ENCODE peak calls at places on chromosomes 13 and 19, in five cellular contexts. E is ovary, F is tibial nerve, Y is K562, W is stomach. K is an unnamed sample. For H3K4me1, the result is how much of the 10 kb centered on the place peaks cover.

GRCh38 chr13:19882231-19882630 is 18.8 kb upstream of the ZMYM5 start:
- DNase-seq in F (no peak), E (no peak), Y (no peak), W (no peak), K (no peak)

GRCh38 chr13:88617176-88617575 is 946.0 kb downstream of the SLITRK5 start:
- DNase-seq in W (no peak), Y (no peak), E (no peak), F (no peak), K (no peak)

GRCh38 chr13:23268441-23268840 is 87.7 kb downstream of the SGCG start:
- DNase-seq in W (no peak), F (no peak), E (no peak), Y (no peak), K (no peak)

GRCh38 chr13:48066310-48066989 is 28.5 kb downstream of the MED4 start:
- DNase-seq in W (no peak), Y (no peak), E (no peak), F (no peak), K (no peak)

GRCh38 chr13:40129467-40129866 is 474.0 kb downstream of the COG6 start:
- DNase-seq in F (no peak), E (no peak), Y (no peak), W (no peak), K (no peak)

GRCh38 chr13:98960331-98961203 is 17.3 kb downstream of the DOCK9 start:
- DNase-seq in F (no peak), E (no peak), Y (no peak), W (no peak), K (no peak)

GRCh38 chr19:12085074-12085818 is 20.7 kb downstream of the ZNF844 start:
- DNase-seq in Y (no peak), E (no peak), W (no peak), F (no peak), K (no peak)

GRCh38 chr19:35236638-35237400 is 8.3 kb upstream of the FAM187B start:
- DNase-seq in F (no peak), E (no peak), Y (no peak), W (no peak), K (peak)

GRCh38 chr13:106104281-106104901 is 431.1 kb downstream of the EFNB2 start:
- DNase-seq in Y (no peak), W (no peak), F (no peak), E (no peak), K (no peak)

GRCh38 chr13:88196106-88196505 is 524.9 kb downstream of the SLITRK5 start:
- DNase-seq in E (no peak), Y (no peak), F (no peak), W (no peak), K (no peak)

GRCh38 chr19:41357746-41358145 is 4.0 kb upstream of the TGFB1 start:
- DNase-seq in E (no peak), Y (no peak), F (no peak), W (no peak), K (no peak)

GRCh38 chr19:15680478-15680877 is 7.6 kb downstream of the CYP4F12 start:
- DNase-seq in W (no peak), E (no peak), F (no peak), Y (no peak), K (no peak)

GRCh38 chr19:18507727-18508440 is 14.0 kb downstream of the ELL start:
- DNase-seq in Y (no peak), F (no peak), E (no peak), W (no peak), K (no peak)

GRCh38 chr19:18059297-18059696 is 27.4 kb downstream of the IL12RB1 start:
- DNase-seq in F (no peak), E (no peak), Y (no peak), W (no peak), K (no peak)

GRCh38 chr13:34155931-34156607 is 338.1 kb downstream of the RFC3 start:
- DNase-seq in E (no peak), Y (no peak), F (no peak), W (no peak), K (no peak)

GRCh38 chr13:75445717-75446529 is 36.0 kb downstream of the TBC1D4 start:
- DNase-seq in W (no peak), F (no peak), E (no peak), Y (no peak), K (no peak)

GRCh38 chr13:72849571-72849970 is 67.6 kb downstream of the PIBF1 start:
- DNase-seq in W (no peak), Y (no peak), E (no peak), F (no peak), K (no peak)

GRCh38 chr19:34184880-34185491 is 12.7 kb downstream of the LSM14A start:
- DNase-seq in E (no peak), Y (no peak), F (no peak), W (no peak), K (no peak)

GRCh38 chr19:46783670-46784069 is 4.7 kb downstream of the SLC1A5 start:
- DNase-seq in F (no peak), W (no peak), Y (peak), E (no peak), K (no peak)

GRCh38 chr19:29798783-29799182 is 13.0 kb upstream of the CCNE1 start:
- DNase-seq in F (no peak), E (no peak), W (no peak), Y (no peak), K (no peak)

GRCh38 chr19:53088091-53088490 is 15.1 kb downstream of the ZNF160 start:
- DNase-seq in E (no peak), F (no peak), W (no peak), Y (no peak), K (no peak)

GRCh38 chr19:53876651-53877224 is 5.3 kb upstream of the PRKCG start:
- DNase-seq in E (no peak), F (no peak), W (no peak), Y (no peak), K (no peak)

GRCh38 chr19:45154064-45154827 is 6.5 kb downstream of the NKPD1 start:
- DNase-seq in E (no peak), Y (peak), W (no peak), F (no peak), K (no peak)

GRCh38 chr19:41427647-41428480 is 690 bp upstream of the B3GNT8 start:
- DNase-seq in W (no peak), E (peak), Y (peak), F (peak), K (peak)

GRCh38 chr19:29483641-29483920 is 42.2 kb upstream of the VSTM2B start:
- DNase-seq in W (no peak), F (no peak), E (no peak), Y (no peak), K (no peak)

GRCh38 chr13:84821261-84821660 is 939.0 kb upstream of the SLITRK1 start:
- DNase-seq in E (no peak), Y (no peak), W (no peak), F (no peak), K (no peak)

GRCh38 chr13:98626298-98626940 is 49.5 kb upstream of the STK24 start:
- DNase-seq in E (no peak), Y (no peak), F (no peak), W (no peak), K (no peak)

GRCh38 chr19:13092608-13093260 is 9.9 kb downstream of the LYL1 start:
- DNase-seq in Y (no peak), E (no peak), W (no peak), F (no peak), K (no peak)

GRCh38 chr13:21884965-21885567 is 214.2 kb downstream of the FGF9 start:
- DNase-seq in E (no peak), Y (no peak), F (no peak), W (no peak), K (no peak)

GRCh38 chr19:44851427-44851826 is 5.3 kb downstream of the NECTIN2 start:
- DNase-seq in W (no peak), Y (no peak), F (no peak), E (no peak), K (no peak)

DNA sequence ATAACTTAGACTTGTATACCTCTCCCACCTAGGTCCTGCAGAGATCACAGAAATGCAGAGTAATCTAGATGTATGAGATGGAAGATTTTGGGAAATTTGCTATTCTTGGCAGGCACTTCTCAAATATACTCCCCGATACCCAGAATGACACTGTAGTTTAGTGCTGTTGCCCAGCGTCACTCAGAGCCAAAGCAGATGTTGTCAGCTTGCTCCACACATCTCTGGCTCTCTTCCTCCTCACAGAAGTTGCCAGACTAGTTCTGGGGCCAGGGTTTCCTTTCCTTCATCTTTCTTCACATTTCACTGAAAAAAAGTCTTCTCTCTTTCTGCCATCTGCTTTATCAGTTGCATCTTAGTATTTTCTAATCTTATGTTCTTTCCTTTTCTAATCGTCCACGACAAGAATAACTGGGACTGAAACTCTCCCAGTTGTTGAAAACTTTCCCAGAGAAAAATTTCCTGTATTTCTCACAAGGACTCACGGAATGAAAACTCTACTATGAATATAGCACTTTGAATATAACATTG is 251.4 kb downstream of the RGCC start:
- DNase-seq in Y (no peak), F (no peak), E (no peak), W (no peak), K (no peak)
- H3K4me1 ChIP-seq in Y (under half), F (under half), E (under half), W (under half), K (under half)

GRCh38 chr13:42040730-42041016 is 7.8 kb upstream of the DGKH start:
- DNase-seq in F (no peak), E (no peak), W (no peak), Y (no peak), K (no peak)

GRCh38 chr13:42041017-42041683 is 7.3 kb upstream of the DGKH start:
- DNase-seq in E (peak), Y (peak), F (no peak), W (peak), K (peak)

GRCh38 chr13:42039457-42039945 is 8.9 kb upstream of the DGKH start:
- DNase-seq in F (no peak), W (no peak), E (peak), Y (no peak), K (no peak)

GRCh38 chr13:42038661-42039456 is 9.6 kb upstream of the DGKH start:
- DNase-seq in F (no peak), W (no peak), Y (no peak), E (peak), K (no peak)

GRCh38 chr13:42039946-42040729 is 8.3 kb upstream of the DGKH start:
- DNase-seq in Y (peak), E (peak), W (peak), F (peak), K (peak)
- TF ChIP-seq EP300 in Y (no peak), E (no peak), W (no peak), F (no peak), K (no peak)

GRCh38 chr13:110390572-110390971 is 83.5 kb downstream of the COL4A2 start:
- DNase-seq in W (no peak), E (no peak), Y (no peak), F (no peak), K (no peak)
- H3K4me1 ChIP-seq in W (under half), E (under half), Y (under half), F (under half), K (under half)

GRCh38 chr13:67043901-67044300 is 186.2 kb downstream of the PCDH9 start:
- DNase-seq in F (no peak), Y (no peak), W (no peak), E (no peak), K (no peak)

GRCh38 chr13:67048084-67048792 is 181.9 kb downstream of the PCDH9 start:
- DNase-seq in Y (no peak), E (no peak), W (no peak), F (no peak), K (no peak)

GRCh38 chr13:67048793-67049150 is 181.4 kb downstream of the PCDH9 start:
- DNase-seq in F (no peak), W (no peak), Y (no peak), E (no peak), K (no peak)

GRCh38 chr13:67042556-67042955 is 187.6 kb downstream of the PCDH9 start:
- DNase-seq in F (no peak), Y (no peak), E (no peak), W (no peak), K (no peak)

DNA sequence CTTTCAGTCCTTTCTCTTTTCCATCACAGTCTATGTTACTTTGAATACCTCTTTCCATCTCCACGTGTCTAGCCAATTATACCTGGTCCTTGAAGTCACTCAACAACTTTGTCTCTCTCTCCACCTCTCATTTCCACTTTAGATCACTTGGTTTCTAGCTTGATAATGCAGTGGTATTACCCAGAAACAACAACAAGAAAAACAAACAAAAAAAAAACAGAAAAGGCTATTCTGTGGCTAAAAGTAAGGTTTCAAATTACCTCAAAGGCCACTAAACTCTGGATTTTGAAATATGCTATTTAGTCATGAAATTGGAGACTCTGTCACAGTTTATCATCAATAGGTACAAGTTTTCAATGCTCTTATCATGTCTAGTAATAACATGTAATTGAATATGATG is 184.8 kb downstream of the PCDH9 start:
- DNase-seq in Y (no peak), F (no peak), W (no peak), E (no peak), K (no peak)
- TF ChIP-seq EP300 in Y (no peak), F (no peak), W (no peak), E (no peak), K (no peak)